ENCODE peak calls at places on chromosomes 1 and 21, in ten cellular contexts. P is CD8-positive, alpha-beta T cell; Y is glutamatergic neuron; T is neural crest cell; J is upper lobe of right lung; S is progenitor cell of endocrine pancreas; F is RWPE1; A is AG09319; V is MCF 10A; N is fibroblast of lung. R is an unnamed sample.

GRCh38 chr1:22031214-22031962 is 21.1 kb upstream of the CDC42 start:
- DNase-seq in A (no peak), Y (no peak), P (peak; percentile 55), V (no peak), J (peak; percentile 78), T (no peak), N (no peak), F (no peak), S (no peak), R (no peak)

GRCh38 chr1:97603776-97604175 is 317.1 kb downstream of the DPYD start:
- DNase-seq in S (no peak), P (no peak), F (no peak), Y (no peak), A (no peak), V (no peak), T (no peak), J (no peak), N (peak; percentile 58), R (no peak)

GRCh38 chr1:241902376-241903067 is 54.5 kb downstream of the EXO1 start:
- DNase-seq in P (no peak), T (no peak), N (peak; percentile 46), Y (peak; percentile 25), J (no peak), A (no peak), S (no peak), V (no peak), F (no peak), R (peak; percentile 23)

GRCh38 chr21:45570826-45571601 is 28.8 kb upstream of the SLC19A1 start:
- DNase-seq in Y (no peak), S (no peak), P (no peak), V (no peak), J (no peak), F (no peak), A (no peak), N (peak; percentile 66), T (no peak), R (peak; percentile 40)

GRCh38 chr1:201019321-201019977 is 4.1 kb downstream of the KIF21B start:
- DNase-seq in F (peak; percentile 85), S (no peak), V (peak; percentile 98), Y (no peak), N (peak; percentile 27), J (peak; percentile 86), P (peak; percentile 91), T (no peak), A (no peak), R (peak; percentile 19)

GRCh38 chr1:184870319-184870718 is 104.0 kb downstream of the NIBAN1 start:
- DNase-seq in A (no peak), N (no peak), F (no peak), P (no peak), J (no peak), Y (no peak), T (no peak), V (no peak), S (no peak), R (no peak)

GRCh38 chr1:23719162-23719820 is 24.0 kb upstream of the ELOA start:
- DNase-seq in N (peak; percentile 60), S (no peak), P (no peak), A (no peak), T (no peak), J (no peak), V (peak; percentile 82), F (no peak), Y (no peak), R (peak; percentile 79)

GRCh38 chr1:17768651-17769241 is 13.6 kb downstream of the ACTL8 start:
- DNase-seq in A (peak; percentile 19), T (no peak), V (peak; percentile 68), J (no peak), P (no peak), S (no peak), N (peak; percentile 78), F (no peak), Y (no peak), R (peak; percentile 94)

GRCh38 chr1:94039871-94040569 is 80.9 kb downstream of the ABCA4 start:
- DNase-seq in N (peak; percentile 50), J (no peak), P (no peak), S (no peak), F (no peak), A (no peak), V (no peak), Y (no peak), T (no peak), R (peak; percentile 29)

GRCh38 chr1:222928212-222928611 is 113.4 kb downstream of the DISP1 start:
- DNase-seq in S (no peak), V (no peak), A (no peak), F (no peak), N (peak; percentile 59), T (peak; percentile 44), P (no peak), J (peak; percentile 69), Y (peak; percentile 66), R (peak; percentile 62)

GRCh38 chr21:28135646-28136045 is 857.0 kb downstream of the LTN1 start:
- DNase-seq in J (no peak), N (no peak), Y (no peak), V (no peak), F (no peak), S (no peak), T (no peak), P (no peak), A (no peak), R (no peak)

GRCh38 chr1:101388904-101389546 is 152.2 kb downstream of the S1PR1 start:
- DNase-seq in F (no peak), A (no peak), J (no peak), S (no peak), V (peak; percentile 7), Y (no peak), P (peak; percentile 22), N (no peak), T (no peak), R (peak; percentile 11)

GRCh38 chr1:19179597-19180271 is 30.3 kb downstream of the UBR4 start:
- DNase-seq in P (peak; percentile 45), F (no peak), V (peak; percentile 20), T (no peak), Y (no peak), A (no peak), N (peak; percentile 51), J (no peak), S (no peak), R (peak; percentile 29)

DNA sequence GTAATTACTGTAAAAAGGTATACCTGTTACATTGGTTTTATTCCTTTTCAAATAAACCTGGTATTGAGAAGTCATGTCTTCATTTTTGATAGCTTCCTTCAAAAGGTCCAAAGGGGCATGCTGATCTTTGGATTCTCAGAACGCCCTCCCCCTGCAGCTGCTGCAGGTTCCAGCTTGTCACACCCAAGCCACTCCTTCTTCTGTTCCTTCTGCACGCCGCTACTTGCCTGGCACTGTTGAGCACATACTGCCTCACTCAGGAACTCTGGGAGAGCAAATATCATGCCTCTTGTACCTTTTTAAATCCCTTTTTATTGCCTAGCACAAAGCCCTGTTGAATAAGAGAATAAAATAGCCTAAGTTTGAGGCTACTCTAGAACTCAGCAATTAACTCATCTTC is 136.9 kb downstream of the BARHL2 start:
- DNase-seq in V (peak; percentile 71), T (no peak), J (no peak), S (no peak), A (no peak), F (peak; percentile 18), P (no peak), N (no peak), Y (no peak), R (no peak)
- TF ChIP-seq CTCF in V (no peak), T (no peak), J (no peak), S (no peak), A (no peak), F (no peak), P (no peak), N (no peak), Y (no peak), R (no peak)

GRCh38 chr1:15283500-15283899 is 36.5 kb downstream of the FHAD1 start:
- DNase-seq in P (no peak), S (no peak), N (no peak), F (peak; percentile 90), J (no peak), Y (no peak), V (peak; percentile 87), T (no peak), A (no peak), R (peak; percentile 16)
- TF ChIP-seq CTCF in P (no peak), S (no peak), N (no peak), F (peak; percentile 16), J (no peak), Y (peak; percentile 22), V (peak; percentile 35), T (no peak), A (no peak), R (peak; percentile 1)

DNA sequence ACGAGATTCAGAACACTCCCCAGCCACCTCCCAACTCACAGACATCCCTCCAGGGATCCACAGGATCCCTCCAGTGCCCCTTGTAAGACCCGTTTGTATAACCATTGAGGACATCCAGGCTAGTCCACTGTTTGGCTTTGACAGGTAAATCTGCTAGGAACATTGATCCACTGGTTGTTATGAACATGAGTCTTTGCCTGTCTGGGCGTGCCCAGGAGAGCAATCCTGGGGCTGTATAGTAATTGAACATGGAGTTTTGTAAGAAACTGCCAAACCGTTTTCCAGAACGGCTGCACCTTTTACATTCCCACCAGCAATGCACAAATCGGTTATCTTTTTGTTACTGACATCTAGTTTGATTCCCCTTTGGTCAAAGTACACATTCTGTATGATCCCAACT is 88.8 kb downstream of the WDR4 start:
- DNase-seq in P (no peak), V (no peak), N (no peak), Y (no peak), F (no peak), T (no peak), A (no peak), J (no peak), S (no peak), R (no peak)
- TF ChIP-seq CTCF in P (no peak), V (no peak), N (no peak), Y (no peak), F (no peak), T (no peak), A (no peak), J (no peak), S (no peak), R (no peak)

GRCh38 chr21:35220301-35220700 is 171.2 kb upstream of the RUNX1 start:
- DNase-seq in Y (no peak), T (no peak), P (no peak), S (no peak), A (no peak), J (no peak), N (no peak), F (no peak), V (no peak), R (no peak)
- TF ChIP-seq CTCF in Y (no peak), T (no peak), P (no peak), S (no peak), A (no peak), J (no peak), N (no peak), F (no peak), V (no peak), R (no peak)